ENCODE peak calls at places on chromosomes 6 and 20, in seven cellular contexts. One of them, this sample, is unnamed.

GRCh38 chr20:41001497-41001896 is 27.1 kb upstream of the TOP1 start:
- DNase-seq in ovary: no peak
- DNase-seq in esophagus muscularis mucosa: no peak
- DNase-seq in heart left ventricle: no peak
- DNase-seq in HL-60: peak
- DNase-seq in hepatocyte: no peak
- DNase-seq in right atrium auricular region: no peak
- DNase-seq in this sample: no peak

GRCh38 chr20:56630506-56631317 is 1.6 kb downstream of the TFAP2C start:
- DNase-seq in ovary: no peak
- DNase-seq in esophagus muscularis mucosa: no peak
- DNase-seq in heart left ventricle: no peak
- DNase-seq in HL-60: no peak
- DNase-seq in hepatocyte: peak
- DNase-seq in right atrium auricular region: no peak
- DNase-seq in this sample: no peak

GRCh38 chr6:152270301-152270925 is 366.7 kb downstream of the SYNE1 start:
- DNase-seq in ovary: no peak
- DNase-seq in esophagus muscularis mucosa: no peak
- DNase-seq in heart left ventricle: no peak
- DNase-seq in HL-60: no peak
- DNase-seq in hepatocyte: no peak
- DNase-seq in right atrium auricular region: no peak
- DNase-seq in this sample: peak

GRCh38 chr6:165178056-165178455 is 131.3 kb downstream of the C6orf118 start:
- DNase-seq in ovary: no peak
- DNase-seq in esophagus muscularis mucosa: no peak
- DNase-seq in heart left ventricle: no peak
- DNase-seq in HL-60: no peak
- DNase-seq in hepatocyte: no peak
- DNase-seq in right atrium auricular region: no peak
- DNase-seq in this sample: peak

GRCh38 chr6:169070506-169071176 is 183.0 kb downstream of the THBS2 start:
- DNase-seq in ovary: peak
- DNase-seq in esophagus muscularis mucosa: peak
- DNase-seq in heart left ventricle: peak
- DNase-seq in HL-60: no peak
- DNase-seq in hepatocyte: peak
- DNase-seq in right atrium auricular region: peak
- DNase-seq in this sample: peak

GRCh38 chr6:152099816-152100618 is 292.5 kb downstream of the ESR1 start:
- DNase-seq in ovary: no peak
- DNase-seq in esophagus muscularis mucosa: peak
- DNase-seq in heart left ventricle: peak
- DNase-seq in HL-60: no peak
- DNase-seq in hepatocyte: no peak
- DNase-seq in right atrium auricular region: peak
- DNase-seq in this sample: peak

GRCh38 chr6:43627008-43627825 is 1.8 kb downstream of the GTPBP2 start:
- DNase-seq in ovary: peak
- DNase-seq in esophagus muscularis mucosa: peak
- DNase-seq in heart left ventricle: peak
- DNase-seq in HL-60: peak
- DNase-seq in hepatocyte: peak
- DNase-seq in right atrium auricular region: peak
- DNase-seq in this sample: peak

GRCh38 chr6:132411296-132411695 is 10.0 kb upstream of the MOXD1 start:
- DNase-seq in ovary: no peak
- DNase-seq in esophagus muscularis mucosa: no peak
- DNase-seq in heart left ventricle: no peak
- DNase-seq in HL-60: no peak
- DNase-seq in hepatocyte: no peak
- DNase-seq in right atrium auricular region: no peak
- DNase-seq in this sample: no peak

GRCh38 chr20:326645-327031 is 1.3 kb downstream of the SOX12 start:
- DNase-seq in ovary: no peak
- DNase-seq in esophagus muscularis mucosa: no peak
- DNase-seq in heart left ventricle: no peak
- DNase-seq in HL-60: no peak
- DNase-seq in hepatocyte: peak
- DNase-seq in right atrium auricular region: no peak
- DNase-seq in this sample: peak

GRCh38 chr6:134119481-134119880 is 67.1 kb upstream of the SLC2A12 start:
- DNase-seq in ovary: no peak
- DNase-seq in esophagus muscularis mucosa: peak
- DNase-seq in heart left ventricle: no peak
- DNase-seq in HL-60: no peak
- DNase-seq in hepatocyte: no peak
- DNase-seq in right atrium auricular region: no peak
- DNase-seq in this sample: no peak

GRCh38 chr20:39155996-39156395 is 193.9 kb downstream of the DHX35 start:
- DNase-seq in ovary: no peak
- DNase-seq in esophagus muscularis mucosa: no peak
- DNase-seq in heart left ventricle: no peak
- DNase-seq in HL-60: no peak
- DNase-seq in hepatocyte: no peak
- DNase-seq in right atrium auricular region: no peak
- DNase-seq in this sample: no peak

GRCh38 chr20:2599265-2600060 is 53.0 kb upstream of the NOP56 start:
- DNase-seq in ovary: no peak
- DNase-seq in esophagus muscularis mucosa: no peak
- DNase-seq in heart left ventricle: no peak
- DNase-seq in HL-60: no peak
- DNase-seq in hepatocyte: peak
- DNase-seq in right atrium auricular region: no peak
- DNase-seq in this sample: no peak

GRCh38 chr20:10469599-10469998 is 34.5 kb downstream of the SLX4IP start:
- DNase-seq in ovary: peak
- DNase-seq in esophagus muscularis mucosa: no peak
- DNase-seq in heart left ventricle: peak
- DNase-seq in HL-60: no peak
- DNase-seq in hepatocyte: peak
- DNase-seq in right atrium auricular region: peak
- DNase-seq in this sample: peak

GRCh38 chr6:22141271-22141745 is 155.5 kb downstream of the PRL start:
- DNase-seq in ovary: no peak
- DNase-seq in esophagus muscularis mucosa: no peak
- DNase-seq in heart left ventricle: peak
- DNase-seq in HL-60: no peak
- DNase-seq in hepatocyte: peak
- DNase-seq in right atrium auricular region: no peak
- DNase-seq in this sample: peak

GRCh38 chr6:906920-907319 is 214.0 kb upstream of the EXOC2 start:
- DNase-seq in ovary: no peak
- DNase-seq in esophagus muscularis mucosa: no peak
- DNase-seq in heart left ventricle: no peak
- DNase-seq in HL-60: no peak
- DNase-seq in hepatocyte: no peak
- DNase-seq in right atrium auricular region: no peak
- DNase-seq in this sample: no peak

GRCh38 chr20:60137657-60138245 is 179.5 kb downstream of the CDH26 start:
- DNase-seq in ovary: no peak
- DNase-seq in esophagus muscularis mucosa: peak
- DNase-seq in heart left ventricle: no peak
- DNase-seq in HL-60: no peak
- DNase-seq in hepatocyte: no peak
- DNase-seq in right atrium auricular region: no peak
- DNase-seq in this sample: no peak

GRCh38 chr6:136403166-136403980 is 113.7 kb upstream of the BCLAF1 start:
- DNase-seq in ovary: no peak
- DNase-seq in esophagus muscularis mucosa: no peak
- DNase-seq in heart left ventricle: no peak
- DNase-seq in HL-60: peak
- DNase-seq in hepatocyte: peak
- DNase-seq in right atrium auricular region: no peak
- DNase-seq in this sample: peak

GRCh38 chr20:34396408-34396807 is 33.3 kb downstream of the ITCH start:
- DNase-seq in ovary: no peak
- DNase-seq in esophagus muscularis mucosa: no peak
- DNase-seq in heart left ventricle: no peak
- DNase-seq in HL-60: no peak
- DNase-seq in hepatocyte: no peak
- DNase-seq in right atrium auricular region: no peak
- DNase-seq in this sample: no peak

GRCh38 chr6:125781307-125781868 is 9.4 kb upstream of the NCOA7 start:
- DNase-seq in ovary: peak
- DNase-seq in esophagus muscularis mucosa: no peak
- DNase-seq in heart left ventricle: no peak
- DNase-seq in HL-60: no peak
- DNase-seq in hepatocyte: no peak
- DNase-seq in right atrium auricular region: no peak
- DNase-seq in this sample: peak

GRCh38 chr6:92757926-92758325 is 661.4 kb downstream of the EPHA7 start:
- DNase-seq in ovary: no peak
- DNase-seq in esophagus muscularis mucosa: no peak
- DNase-seq in heart left ventricle: no peak
- DNase-seq in HL-60: no peak
- DNase-seq in hepatocyte: no peak
- DNase-seq in right atrium auricular region: no peak
- DNase-seq in this sample: no peak

DNA sequence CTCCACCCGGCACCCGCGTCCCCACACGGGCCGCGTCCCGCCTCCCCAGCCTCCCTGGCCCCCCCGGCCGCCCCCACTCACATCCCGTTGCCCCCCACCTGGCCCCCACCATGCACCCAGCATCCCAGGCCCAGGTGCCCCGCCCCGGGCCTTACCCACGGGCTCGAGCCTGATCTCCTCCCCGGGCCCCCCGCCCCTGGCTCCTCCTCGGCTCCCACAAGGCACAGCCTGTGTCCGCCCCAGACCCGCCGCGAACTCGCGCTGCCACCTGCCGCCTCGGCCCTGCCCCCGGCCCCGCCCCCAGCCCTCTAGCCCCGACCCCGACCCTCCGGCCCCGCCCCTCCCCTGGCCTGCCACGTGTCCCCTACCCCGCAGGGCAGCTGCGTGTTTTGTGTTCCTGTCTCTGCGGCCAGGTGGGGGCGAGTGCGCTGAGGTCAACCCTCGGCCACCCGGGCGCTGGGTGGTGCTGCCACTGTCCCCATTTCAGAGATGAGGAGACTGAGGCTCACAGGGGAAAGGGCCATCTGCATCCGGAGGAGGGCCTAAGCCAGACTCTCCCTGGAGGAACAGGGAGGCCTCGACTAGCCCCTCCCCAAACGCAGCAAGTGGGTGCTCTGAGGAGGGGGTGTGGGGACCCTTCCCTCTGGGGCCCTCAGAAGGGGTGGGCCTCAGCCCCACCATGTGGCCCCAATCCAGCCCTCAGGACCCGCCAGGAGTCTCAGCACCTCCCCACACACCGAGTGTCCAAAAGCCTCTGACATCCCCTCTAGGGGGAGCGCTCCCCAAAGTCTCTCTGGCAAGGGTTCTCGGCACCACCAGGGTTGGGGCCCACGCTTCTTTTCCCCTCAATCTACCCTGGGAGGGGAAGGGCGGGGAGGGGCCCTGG is 99.8 kb downstream of the TAF4 start:
- DNase-seq in ovary: peak
- DNase-seq in esophagus muscularis mucosa: no peak
- DNase-seq in heart left ventricle: no peak
- DNase-seq in HL-60: no peak
- DNase-seq in hepatocyte: no peak
- DNase-seq in right atrium auricular region: no peak
- DNase-seq in this sample: no peak
- TF ChIP-seq CTCF in ovary: no peak
- TF ChIP-seq CTCF in esophagus muscularis mucosa: no peak
- TF ChIP-seq CTCF in heart left ventricle: no peak
- TF ChIP-seq CTCF in HL-60: no peak
- TF ChIP-seq CTCF in hepatocyte: no peak
- TF ChIP-seq CTCF in right atrium auricular region: no peak
- TF ChIP-seq CTCF in this sample: no peak

GRCh38 chr20:48983423-48984400 is 62.2 kb downstream of the ARFGEF2 start:
- DNase-seq in ovary: no peak
- DNase-seq in esophagus muscularis mucosa: no peak
- DNase-seq in heart left ventricle: peak
- DNase-seq in HL-60: no peak
- DNase-seq in hepatocyte: peak
- DNase-seq in right atrium auricular region: no peak
- DNase-seq in this sample: peak
- H3K27ac ChIP-seq in ovary: no peak
- H3K27ac ChIP-seq in esophagus muscularis mucosa: no peak
- H3K27ac ChIP-seq in heart left ventricle: peak
- H3K27ac ChIP-seq in HL-60: no peak
- H3K27ac ChIP-seq in hepatocyte: peak
- H3K27ac ChIP-seq in right atrium auricular region: peak
- H3K27ac ChIP-seq in this sample: no peak

DNA sequence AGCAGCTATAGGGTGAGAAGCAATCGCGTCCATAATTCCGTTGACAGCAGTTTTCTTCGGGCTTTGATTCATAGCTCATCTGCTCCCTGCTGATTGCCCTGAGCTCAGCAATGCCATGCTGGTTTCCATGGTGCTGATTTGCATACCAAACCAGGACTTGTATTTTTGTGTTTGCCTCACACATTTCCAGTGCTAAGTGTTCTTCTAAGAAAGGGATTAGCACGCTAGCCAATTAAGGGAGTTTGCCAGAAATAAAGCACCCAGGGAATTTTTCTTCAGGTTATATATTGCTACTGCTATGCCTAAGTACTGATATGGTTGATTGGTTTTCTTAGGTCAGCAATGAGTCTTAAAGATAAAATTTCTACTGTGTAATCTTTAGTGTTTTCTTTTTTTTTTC is 177.6 kb downstream of the PLCB1 start:
- DNase-seq in ovary: no peak
- DNase-seq in esophagus muscularis mucosa: no peak
- DNase-seq in heart left ventricle: no peak
- DNase-seq in HL-60: no peak
- DNase-seq in hepatocyte: peak
- DNase-seq in right atrium auricular region: no peak
- DNase-seq in this sample: peak
- H3K4me3 ChIP-seq in ovary: no peak
- H3K4me3 ChIP-seq in esophagus muscularis mucosa: no peak
- H3K4me3 ChIP-seq in heart left ventricle: no peak
- H3K4me3 ChIP-seq in HL-60: no peak
- H3K4me3 ChIP-seq in hepatocyte: no peak
- H3K4me3 ChIP-seq in right atrium auricular region: no peak
- H3K4me3 ChIP-seq in this sample: no peak

DNA sequence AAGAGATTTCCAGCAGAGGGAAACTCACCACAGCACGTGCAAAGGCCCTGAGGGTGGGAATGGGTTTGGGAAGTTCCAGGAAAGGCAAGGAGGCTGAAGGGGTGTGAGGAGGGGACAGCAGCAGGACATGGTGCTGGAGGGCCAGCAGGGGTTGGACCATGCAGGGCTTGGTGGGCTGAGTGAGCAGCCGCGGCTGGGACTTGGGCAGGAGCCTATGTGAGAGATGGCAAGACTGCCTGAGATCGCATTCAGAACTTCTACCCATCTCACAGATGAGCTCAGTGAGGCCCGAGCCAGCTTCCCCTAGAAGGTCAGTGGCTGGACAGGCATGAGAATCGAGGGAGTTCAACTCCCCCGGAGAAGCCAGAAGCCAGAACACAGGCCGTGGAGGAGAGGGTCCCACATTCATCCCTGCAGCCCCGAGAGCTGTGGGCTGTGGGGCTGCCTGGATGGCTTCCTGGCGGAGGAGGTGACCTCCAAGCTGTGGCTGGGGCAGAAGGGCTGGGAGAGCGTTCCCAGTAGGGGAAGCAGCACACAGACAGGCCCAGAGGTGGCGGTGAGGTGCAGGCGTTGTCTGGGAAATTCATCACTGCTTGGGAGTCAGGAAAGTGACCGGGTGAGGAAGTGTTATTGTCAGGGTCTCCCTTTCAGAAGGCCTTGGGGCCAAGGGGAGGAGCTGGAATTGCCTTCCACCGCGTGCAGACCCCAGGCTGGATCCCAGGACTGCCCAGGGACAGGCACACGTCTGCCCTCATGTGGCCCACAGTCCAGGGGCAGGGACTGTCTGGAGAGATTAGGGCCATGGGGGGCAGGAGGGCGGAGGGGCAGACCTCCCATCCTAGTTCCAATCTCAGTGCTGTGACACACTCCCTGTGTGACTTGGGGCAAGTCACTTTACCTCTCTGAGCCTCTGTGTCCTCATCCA is 103.8 kb downstream of the CEBPB start:
- DNase-seq in ovary: no peak
- DNase-seq in esophagus muscularis mucosa: no peak
- DNase-seq in heart left ventricle: no peak
- DNase-seq in HL-60: no peak
- DNase-seq in hepatocyte: no peak
- DNase-seq in right atrium auricular region: no peak
- DNase-seq in this sample: no peak
- TF ChIP-seq CTCF in ovary: no peak
- TF ChIP-seq CTCF in esophagus muscularis mucosa: no peak
- TF ChIP-seq CTCF in heart left ventricle: no peak
- TF ChIP-seq CTCF in HL-60: no peak
- TF ChIP-seq CTCF in hepatocyte: no peak
- TF ChIP-seq CTCF in right atrium auricular region: no peak
- TF ChIP-seq CTCF in this sample: no peak